ENCODE peak calls at places on chromosomes 3 and 15, in ten cellular contexts. J, H, P, B, M, Y, W, X, L and I are unnamed samples.

GRCh38 chr15:57505056-57505713 is 86.5 kb upstream of the MYZAP start:
- DNase-seq in B (no peak), J (peak; percentile 16), P (no peak), W (no peak), X (peak; percentile 70), H (no peak), M (no peak), Y (no peak), L (no peak), I (no peak)

GRCh38 chr15:49315543-49315942 is 107.5 kb upstream of the FGF7 start:
- DNase-seq in X (no peak), J (no peak), P (no peak), H (no peak), M (no peak), Y (no peak), W (no peak), B (no peak), L (no peak), I (no peak)

GRCh38 chr3:155078959-155079794 is 942 bp upstream of the MME start:
- DNase-seq in P (no peak), Y (no peak), B (no peak), W (peak; percentile 57), L (peak; percentile 30), H (no peak), J (peak; percentile 45), X (no peak), M (no peak), I (no peak)

GRCh38 chr15:78414608-78415250 is 23.3 kb upstream of the IREB2 start:
- DNase-seq in X (no peak), J (no peak), L (no peak), Y (no peak), W (no peak), B (no peak), M (no peak), P (no peak), H (no peak), I (no peak)

GRCh38 chr3:138470687-138471086 is 36.3 kb downstream of the ESYT3 start:
- DNase-seq in L (no peak), H (no peak), M (no peak), X (no peak), J (no peak), P (no peak), B (no peak), W (no peak), Y (no peak), I (peak; percentile 31)

GRCh38 chr3:72411102-72411501 is 437.1 kb downstream of the SHQ1 start:
- DNase-seq in L (no peak), B (no peak), J (peak; percentile 39), X (no peak), M (no peak), W (peak; percentile 22), Y (no peak), P (no peak), H (no peak), I (no peak)

GRCh38 chr15:68471552-68471951 is 39.6 kb upstream of the ITGA11 start:
- DNase-seq in H (no peak), J (no peak), M (no peak), Y (no peak), P (no peak), B (no peak), X (no peak), W (peak; percentile 12), L (no peak), I (no peak)

GRCh38 chr3:157329541-157329940 is 107.1 kb upstream of the PTX3 start:
- DNase-seq in M (no peak), H (no peak), B (no peak), J (no peak), P (no peak), L (no peak), Y (no peak), W (no peak), X (no peak), I (no peak)

GRCh38 chr3:48465531-48466378 is 19.2 kb downstream of the ATRIP start:
- DNase-seq in B (no peak), J (peak; percentile 100), W (peak; percentile 100), X (peak; percentile 97), H (peak; percentile 100), M (peak; percentile 100), L (peak; percentile 97), P (peak; percentile 96), Y (peak; percentile 100), I (peak; percentile 99)

GRCh38 chr3:48464713-48465221 is 18.2 kb downstream of the ATRIP start:
- DNase-seq in B (no peak), M (no peak), Y (no peak), W (no peak), L (no peak), H (no peak), J (no peak), X (no peak), P (no peak), I (no peak)

GRCh38 chr3:48466386-48467109 is 20.0 kb downstream of the ATRIP start:
- DNase-seq in B (no peak), J (no peak), M (no peak), L (no peak), H (no peak), P (no peak), X (peak; percentile 66), Y (no peak), W (no peak), I (peak; percentile 34)

GRCh38 chr3:48463703-48464102 is 17.2 kb downstream of the ATRIP start:
- DNase-seq in Y (no peak), X (no peak), J (no peak), L (no peak), B (no peak), M (no peak), P (no peak), H (no peak), W (no peak), I (no peak)

DNA sequence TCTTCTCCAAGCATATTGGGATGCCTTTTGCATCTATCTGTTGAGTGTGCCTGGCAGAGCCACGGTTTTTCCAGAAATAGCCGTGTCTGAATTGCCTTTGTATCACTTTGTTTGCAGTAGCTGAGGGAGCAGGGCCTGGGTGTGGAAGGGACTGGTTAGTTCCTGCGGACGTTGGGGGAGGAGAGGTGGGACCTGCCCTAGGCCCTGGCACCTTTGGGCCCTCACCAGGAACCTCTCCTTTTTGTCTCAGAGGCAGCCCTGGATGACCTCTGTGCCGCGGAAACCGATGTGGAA is 18.6 kb downstream of the ATRIP start:
- DNase-seq in J (no peak), H (no peak), P (no peak), W (no peak), Y (no peak), B (no peak), X (no peak), M (no peak), L (no peak), I (no peak)
- H3K4me1 ChIP-seq in J (peaks cover 27% of the 10 kb centered on the region), H (peaks cover 35% of the 10 kb centered on the region), P (peaks cover 16% of the 10 kb centered on the region), W (peaks cover 19% of the 10 kb centered on the region), Y (peaks cover 35% of the 10 kb centered on the region), B (peaks cover 54% of the 10 kb centered on the region), X (peaks cover 58% of the 10 kb centered on the region), M (no peaks in the 10 kb centered on the region), L (peaks cover 21% of the 10 kb centered on the region), I (peaks cover 59% of the 10 kb centered on the region)

GRCh38 chr15:40995656-40996055 is 42.4 kb downstream of the CHAC1 start:
- DNase-seq in M (no peak), X (no peak), Y (no peak), H (no peak), J (no peak), B (no peak), W (no peak), L (no peak), P (no peak), I (no peak)

GRCh38 chr15:40999190-40999589 is 45.9 kb downstream of the CHAC1 start:
- DNase-seq in H (peak; percentile 92), Y (no peak), M (no peak), X (no peak), W (peak; percentile 98), B (no peak), P (no peak), J (peak; percentile 62), L (no peak), I (no peak)

GRCh38 chr15:41006479-41006878 is 53.2 kb downstream of the CHAC1 start:
- DNase-seq in W (no peak), M (no peak), J (no peak), B (no peak), Y (no peak), P (no peak), L (no peak), H (no peak), X (no peak), I (no peak)

GRCh38 chr15:41001524-41001923 is 48.3 kb downstream of the CHAC1 start:
- DNase-seq in X (peak; percentile 29), Y (no peak), W (no peak), B (no peak), L (no peak), M (no peak), H (no peak), J (no peak), P (no peak), I (no peak)
- H3K36me3 ChIP-seq in X (peaks cover 60% of the 10 kb centered on the region), Y (peaks cover 11% of the 10 kb centered on the region), W (peaks cover 18% of the 10 kb centered on the region), B (no peaks in the 10 kb centered on the region), L (peaks cover 59% of the 10 kb centered on the region), M (peaks cover 16% of the 10 kb centered on the region), H (peaks cover 26% of the 10 kb centered on the region), J (no peaks in the 10 kb centered on the region), P (peaks cover 12% of the 10 kb centered on the region), I (peaks cover 93% of the 10 kb centered on the region)

GRCh38 chr3:58012302-58012701 is 4.1 kb downstream of the FLNB start:
- DNase-seq in X (no peak), H (no peak), L (no peak), Y (no peak), J (no peak), M (no peak), B (no peak), W (no peak), P (no peak), I (no peak)

GRCh38 chr3:58009026-58009748 is 965 bp downstream of the FLNB start:
- DNase-seq in L (no peak), B (no peak), J (no peak), W (no peak), Y (no peak), X (peak; percentile 48), H (no peak), M (no peak), P (no peak), I (no peak)

GRCh38 chr3:58009749-58010535 is 1.7 kb downstream of the FLNB start:
- DNase-seq in B (no peak), H (peak; percentile 71), X (peak; percentile 80), M (no peak), L (no peak), W (no peak), P (no peak), Y (no peak), J (no peak), I (no peak)

GRCh38 chr3:58011580-58011979 is 3.4 kb downstream of the FLNB start:
- DNase-seq in B (no peak), L (no peak), J (no peak), P (no peak), Y (no peak), M (no peak), X (no peak), W (no peak), H (no peak), I (no peak)

GRCh38 chr3:58010562-58010961 is 2.3 kb downstream of the FLNB start:
- DNase-seq in B (no peak), L (no peak), P (no peak), J (no peak), W (peak; percentile 47), Y (no peak), X (no peak), M (no peak), H (no peak), I (no peak)
- H3K4me3 ChIP-seq in B (peak overlapping the region; percentile 70), L (no peak overlapping the region), P (peak overlapping the region; percentile 80), J (peak overlapping the region; percentile 24), W (peak overlapping the region; percentile 95), Y (peak overlapping the region; percentile 90), X (peak overlapping the region; percentile 83), M (peak overlapping the region; percentile 87), H (peak overlapping the region; percentile 77), I (peak overlapping the region; percentile 78)

GRCh38 chr15:67070150-67070549 is 4.7 kb downstream of the SMAD3 start:
- DNase-seq in B (no peak), J (no peak), W (peak; percentile 45), M (no peak), L (no peak), P (no peak), Y (no peak), X (no peak), H (peak; percentile 55), I (no peak)

GRCh38 chr15:67074886-67075229 is 9.5 kb downstream of the SMAD3 start:
- DNase-seq in Y (no peak), H (no peak), X (no peak), W (peak; percentile 24), B (no peak), J (no peak), M (no peak), L (no peak), P (no peak), I (no peak)

GRCh38 chr15:67072442-67072841 is 7.0 kb downstream of the SMAD3 start:
- DNase-seq in H (no peak), J (no peak), X (no peak), L (no peak), W (peak; percentile 33), Y (no peak), B (no peak), P (no peak), M (no peak), I (no peak)

GRCh38 chr15:67070892-67071664 is 5.7 kb downstream of the SMAD3 start:
- DNase-seq in H (peak; percentile 44), P (no peak), L (no peak), B (no peak), J (no peak), M (no peak), W (peak; percentile 11), X (no peak), Y (no peak), I (no peak)

DNA sequence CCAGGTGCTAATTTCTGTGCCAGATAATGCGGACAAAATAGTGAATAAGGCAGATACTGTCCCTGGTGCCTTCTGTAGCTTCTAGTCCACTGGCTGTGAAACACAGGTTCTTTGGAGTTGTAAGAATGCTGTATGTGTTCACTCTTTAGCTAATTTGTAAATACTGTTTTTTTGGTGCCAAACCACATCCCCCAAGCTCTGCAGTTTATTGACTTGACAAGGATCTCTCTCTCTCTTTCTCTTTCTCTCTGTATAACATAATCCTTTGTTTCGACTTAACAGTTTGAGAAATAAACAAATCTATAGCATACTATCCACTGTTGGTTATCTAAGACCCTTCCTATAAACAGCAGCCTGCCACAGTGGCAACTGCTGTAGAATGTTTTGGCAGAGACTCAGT is 7.5 kb downstream of the SMAD3 start:
- DNase-seq in P (no peak), H (no peak), X (no peak), L (no peak), M (no peak), Y (no peak), J (no peak), W (peak; percentile 37), B (no peak), I (no peak)
- H3K4me1 ChIP-seq in P (peaks cover 90% of the 10 kb centered on the region), H (peaks cover 50% of the 10 kb centered on the region), X (peaks cover 93% of the 10 kb centered on the region), L (peaks cover 16% of the 10 kb centered on the region), M (peaks cover 8% of the 10 kb centered on the region), Y (peaks cover 52% of the 10 kb centered on the region), J (peaks cover 28% of the 10 kb centered on the region), W (peaks cover 37% of the 10 kb centered on the region), B (peaks cover 86% of the 10 kb centered on the region), I (peaks cover 97% of the 10 kb centered on the region)